ENCODE peak calls at places on chromosome 9, in nine cellular contexts. U, H, R, F, L, Y, E, V and X are unnamed samples.

GRCh38 chr9:32389365-32389764 is 4.9 kb downstream of the ACO1 start:
- DNase-seq in U (no peak), H (no peak), R (no peak), F (no peak), L (no peak), Y (no peak), E (no peak), V (no peak), X (no peak)

GRCh38 chr9:72602629-72603028 is 81.2 kb downstream of the TMC1 start:
- DNase-seq in U (no peak), H (no peak), R (no peak), F (no peak), L (no peak), Y (no peak), E (no peak), V (no peak), X (no peak)

GRCh38 chr9:3804148-3804547 is 278.3 kb upstream of the RFX3 start:
- DNase-seq in U (no peak), H (no peak), R (no peak), F (no peak), L (no peak), Y (no peak), E (no peak), V (no peak), X (no peak)

GRCh38 chr9:126489604-126490593 is 123.8 kb upstream of the LMX1B start:
- DNase-seq in U (no peak), H (no peak), R (no peak), F (no peak), L (no peak), Y (no peak), E (peak), V (no peak), X (no peak)

GRCh38 chr9:87800456-87800855 is 74.5 kb downstream of the CTSL start:
- DNase-seq in U (no peak), H (no peak), R (no peak), F (no peak), L (no peak), Y (no peak), E (no peak), V (no peak), X (no peak)

GRCh38 chr9:3949744-3950143 is 350.1 kb downstream of the GLIS3 start:
- DNase-seq in U (no peak), H (no peak), R (no peak), F (no peak), L (no peak), Y (no peak), E (no peak), V (no peak), X (no peak)

GRCh38 chr9:72363908-72364678 is 915 bp downstream of the ZFAND5 start:
- DNase-seq in U (peak), H (peak), R (peak), F (peak), L (no peak), Y (peak), E (peak), V (peak), X (peak)

GRCh38 chr9:4152876-4153275 is 147.0 kb downstream of the GLIS3 start:
- DNase-seq in U (no peak), H (no peak), R (no peak), F (no peak), L (no peak), Y (no peak), E (peak), V (no peak), X (no peak)

GRCh38 chr9:20402273-20402875 is 219.9 kb downstream of the MLLT3 start:
- DNase-seq in U (no peak), H (no peak), R (no peak), F (no peak), L (peak), Y (no peak), E (no peak), V (no peak), X (no peak)

GRCh38 chr9:133604214-133604613 is 5.0 kb downstream of the FAM163B start:
- DNase-seq in U (no peak), H (no peak), R (no peak), F (peak), L (peak), Y (no peak), E (peak), V (no peak), X (no peak)

GRCh38 chr9:21559402-21560280 is 77.5 kb upstream of the IFNE start:
- DNase-seq in U (peak), H (peak), R (peak), F (peak), L (no peak), Y (peak), E (no peak), V (peak), X (no peak)

GRCh38 chr9:37037137-37037743 is 3.2 kb upstream of the PAX5 start:
- DNase-seq in U (no peak), H (no peak), R (no peak), F (no peak), L (no peak), Y (no peak), E (peak), V (no peak), X (no peak)

GRCh38 chr9:131578016-131578415 is 32.7 kb downstream of the PRRT1B start:
- DNase-seq in U (no peak), H (no peak), R (no peak), F (no peak), L (no peak), Y (no peak), E (no peak), V (no peak), X (no peak)